ENCODE peak calls at places on chromosome 20, in ten cellular contexts. D is psoas muscle; Y is body of pancreas; N is cardiac muscle cell; C is fibroblast of pulmonary artery; X is IMR-90; L is left lung; E is AG04450; Z is fibroblast of mammary gland; R is naive thymus-derived CD4-positive, alpha-beta T cell. O is an unnamed sample.

GRCh38 chr20:36305602-36306556 is at the start of gene DLGAP4:
- DNase-seq in L (no peak), Y (no peak), Z (no peak), X (no peak), C (no peak), E (no peak), N (peak; percentile 54), D (no peak), R (no peak), O (no peak)

GRCh38 chr20:6101346-6101745 is 21.5 kb downstream of the FERMT1 start:
- DNase-seq in Y (no peak), D (no peak), L (no peak), X (no peak), E (no peak), C (no peak), R (no peak), N (no peak), Z (no peak), O (no peak)

GRCh38 chr20:31862157-31862470 is 8.2 kb downstream of the DUSP15 start:
- DNase-seq in Z (no peak), R (no peak), C (no peak), N (no peak), D (no peak), X (no peak), L (no peak), E (no peak), Y (no peak), O (no peak)

GRCh38 chr20:17557675-17558006 is 12.2 kb upstream of the DSTN start:
- DNase-seq in L (no peak), D (no peak), C (peak; percentile 76), Y (peak; percentile 35), Z (peak; percentile 87), N (no peak), X (peak; percentile 94), E (peak; percentile 70), R (no peak), O (no peak)

GRCh38 chr20:47181056-47181862 is 175.2 kb downstream of the ZMYND8 start:
- DNase-seq in D (no peak), C (peak; percentile 85), Y (no peak), Z (peak; percentile 82), E (peak; percentile 29), N (no peak), L (peak; percentile 41), X (peak; percentile 83), R (no peak), O (peak; percentile 25)

GRCh38 chr20:16974080-16974854 is 226.1 kb downstream of the OTOR start:
- DNase-seq in Y (no peak), N (no peak), Z (no peak), L (no peak), R (no peak), D (no peak), E (no peak), X (no peak), C (no peak), O (no peak)

GRCh38 chr20:45358282-45359068 is 4.5 kb upstream of the SYS1 start:
- DNase-seq in E (no peak), N (no peak), C (peak; percentile 93), X (peak; percentile 73), Y (peak; percentile 54), D (peak; percentile 82), L (peak; percentile 88), R (no peak), Z (peak; percentile 91), O (no peak)

GRCh38 chr20:2261105-2261504 is 34.7 kb upstream of the TGM3 start:
- DNase-seq in Z (no peak), Y (no peak), E (no peak), C (no peak), L (no peak), N (no peak), R (no peak), D (no peak), X (no peak), O (no peak)

GRCh38 chr20:33908351-33908750 is 85.4 kb upstream of the RALY start:
- DNase-seq in N (no peak), Z (no peak), R (no peak), E (no peak), L (no peak), X (peak; percentile 28), D (no peak), Y (no peak), C (peak; percentile 20), O (no peak)

GRCh38 chr20:39112196-39112743 is 150.1 kb downstream of the DHX35 start:
- DNase-seq in D (peak; percentile 30), L (no peak), N (peak; percentile 87), C (peak; percentile 56), E (no peak), Z (peak; percentile 45), Y (peak; percentile 49), X (peak; percentile 28), R (no peak), O (peak; percentile 27)

GRCh38 chr20:37727247-37727956 is 33.6 kb downstream of the CTNNBL1 start:
- DNase-seq in C (no peak), D (no peak), L (peak; percentile 33), N (peak; percentile 64), R (no peak), Z (peak; percentile 79), X (no peak), E (no peak), Y (no peak), O (no peak)

GRCh38 chr20:25407311-25408169 is at the start of gene GINS1:
- DNase-seq in L (peak; percentile 87), Z (peak; percentile 83), Y (peak; percentile 80), R (peak; percentile 92), C (peak; percentile 87), X (peak; percentile 85), N (peak; percentile 93), E (peak; percentile 74), D (peak; percentile 71), O (peak; percentile 93)

GRCh38 chr20:25050501-25051350 is 7.2 kb downstream of the ACSS1 start:
- DNase-seq in Z (no peak), N (no peak), Y (peak; percentile 12), D (no peak), L (peak; percentile 31), E (no peak), R (no peak), X (no peak), C (no peak), O (no peak)

GRCh38 chr20:584375-585301 is 25.5 kb downstream of the TCF15 start:
- DNase-seq in Y (no peak), X (no peak), Z (peak; percentile 8), C (no peak), D (no peak), R (no peak), E (no peak), N (peak; percentile 32), L (no peak), O (peak; percentile 25)

GRCh38 chr20:45328451-45328850 is 19.8 kb downstream of the SDC4 start:
- DNase-seq in R (no peak), Y (no peak), C (no peak), X (no peak), N (no peak), L (no peak), Z (no peak), D (no peak), E (no peak), O (no peak)

GRCh38 chr20:6838181-6838826 is 70.8 kb downstream of the BMP2 start:
- DNase-seq in X (no peak), D (no peak), L (no peak), N (no peak), E (no peak), R (no peak), Y (no peak), Z (no peak), C (no peak), O (no peak)

GRCh38 chr20:57830515-57830895 is 120.7 kb upstream of the PMEPA1 start:
- DNase-seq in Z (no peak), D (no peak), R (no peak), N (no peak), Y (no peak), X (no peak), E (no peak), L (no peak), C (no peak), O (no peak)

GRCh38 chr20:2280083-2280482 is 15.7 kb upstream of the TGM3 start:
- DNase-seq in N (no peak), E (no peak), Y (no peak), C (no peak), R (no peak), X (no peak), L (no peak), D (no peak), Z (no peak), O (no peak)

GRCh38 chr20:51768759-51769517 is 748 bp upstream of the ATP9A start:
- DNase-seq in C (peak; percentile 7), Y (no peak), L (no peak), N (no peak), R (no peak), D (no peak), X (no peak), Z (no peak), E (no peak), O (no peak)
- H3K4me3 ChIP-seq in C (no peak overlapping the region), Y (no peak overlapping the region), L (no peak overlapping the region), N (no peak overlapping the region), R (no peak overlapping the region), D (peak overlapping the region; percentile 32), X (peak overlapping the region; percentile 76), Z (no peak overlapping the region), E (peak overlapping the region; percentile 50), O (no peak overlapping the region)

GRCh38 chr20:14333734-14334133 is 3.7 kb downstream of the FLRT3 start:
- DNase-seq in E (no peak), L (no peak), Z (no peak), D (no peak), R (no peak), X (no peak), Y (no peak), C (no peak), N (no peak), O (no peak)
- H3K4me3 ChIP-seq in E (no peak overlapping the region), L (peak overlapping the region; percentile 12), Z (no peak overlapping the region), D (peak overlapping the region; percentile 64), R (no peak overlapping the region), X (no peak overlapping the region), Y (no peak overlapping the region), C (no peak overlapping the region), N (peak overlapping the region; percentile 12), O (no peak overlapping the region)

GRCh38 chr20:35104685-35105295 is 12.2 kb upstream of the TRPC4AP start:
- DNase-seq in Y (no peak), L (no peak), R (no peak), Z (no peak), N (no peak), X (peak; percentile 10), E (no peak), D (no peak), C (no peak), O (no peak)
- H3K4me3 ChIP-seq in Y (no peak overlapping the region), L (no peak overlapping the region), R (no peak overlapping the region), Z (no peak overlapping the region), N (no peak overlapping the region), X (no peak overlapping the region), E (no peak overlapping the region), D (no peak overlapping the region), C (no peak overlapping the region), O (no peak overlapping the region)

DNA sequence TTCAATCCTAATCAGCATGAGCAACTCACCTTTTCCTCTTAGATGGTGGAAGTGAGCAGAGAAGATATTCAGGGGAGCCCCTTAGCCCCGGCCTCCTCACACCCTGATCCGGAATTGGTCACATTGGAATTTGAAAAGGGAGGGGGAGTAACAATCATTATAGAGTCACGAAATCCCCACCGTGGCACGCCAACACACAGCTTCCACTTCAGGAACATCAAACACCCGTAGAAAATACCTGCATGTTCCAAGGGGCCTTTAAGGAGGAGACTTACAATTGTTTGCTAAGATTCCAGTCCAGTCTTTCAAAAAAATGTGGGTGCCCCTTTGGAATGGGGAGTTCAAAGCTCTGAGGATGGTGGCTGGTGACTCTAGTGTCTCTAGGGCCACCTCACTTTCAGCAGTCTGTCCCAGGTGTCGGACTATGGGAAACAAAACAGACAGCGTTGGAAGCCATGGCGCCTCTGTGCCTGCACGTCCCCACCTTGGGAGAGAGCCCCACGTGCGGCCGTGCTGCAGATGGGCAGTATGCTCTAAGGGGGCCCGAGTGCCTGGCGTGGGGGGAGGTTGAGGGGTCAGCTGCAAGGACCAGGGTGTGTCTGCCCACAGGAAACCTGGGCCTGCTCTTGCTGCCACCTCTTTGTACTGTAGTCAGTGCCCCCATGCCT is 2.4 kb downstream of the CD93 start:
- DNase-seq in R (no peak), E (no peak), L (no peak), N (no peak), D (no peak), X (no peak), C (no peak), Z (no peak), Y (no peak), O (no peak)
- H3K4me3 ChIP-seq in R (no peak overlapping the region), E (no peak overlapping the region), L (peak overlapping the region; percentile 22), N (no peak overlapping the region), D (peak overlapping the region; percentile 67), X (no peak overlapping the region), C (no peak overlapping the region), Z (no peak overlapping the region), Y (no peak overlapping the region), O (no peak overlapping the region)

O was measured in Jurkat, Clone E6-1.